ENCODE peak calls at places on chromosomes 2 and 18, in nine cellular contexts. One of them, this sample, is unnamed.

GRCh38 chr2:3536682-3537632 is 17.6 kb upstream of the ADI1 start:
- DNase-seq in GM04504: no peak
- DNase-seq in CD4-positive, alpha-beta T cell: no peak
- DNase-seq in mesenchymal stem cell: peak
- DNase-seq in NCI-H1105: no peak
- DNase-seq in ovary: peak
- DNase-seq in heart left ventricle: peak
- DNase-seq in Caki2: peak
- DNase-seq in heart right ventricle: peak
- DNase-seq in this sample: no peak

GRCh38 chr2:111235192-111235591 is 114.5 kb downstream of the BCL2L11 start:
- DNase-seq in heart left ventricle: no peak
- DNase-seq in heart right ventricle: no peak
- DNase-seq in mesenchymal stem cell: no peak
- DNase-seq in Caki2: no peak
- DNase-seq in NCI-H1105: no peak
- DNase-seq in GM04504: no peak
- DNase-seq in ovary: no peak
- DNase-seq in CD4-positive, alpha-beta T cell: no peak
- DNase-seq in this sample: no peak

GRCh38 chr2:230991598-230991997 is 4.3 kb upstream of the SPATA3 start:
- DNase-seq in ovary: no peak
- DNase-seq in Caki2: no peak
- DNase-seq in GM04504: no peak
- DNase-seq in CD4-positive, alpha-beta T cell: no peak
- DNase-seq in NCI-H1105: no peak
- DNase-seq in heart right ventricle: no peak
- DNase-seq in heart left ventricle: no peak
- DNase-seq in mesenchymal stem cell: no peak
- DNase-seq in this sample: no peak

GRCh38 chr2:220814441-220814840 is 757.7 kb downstream of the EPHA4 start:
- DNase-seq in NCI-H1105: no peak
- DNase-seq in heart left ventricle: no peak
- DNase-seq in GM04504: no peak
- DNase-seq in Caki2: peak
- DNase-seq in heart right ventricle: no peak
- DNase-seq in CD4-positive, alpha-beta T cell: no peak
- DNase-seq in mesenchymal stem cell: no peak
- DNase-seq in ovary: no peak
- DNase-seq in this sample: no peak

GRCh38 chr2:30862054-30862651 is 54.9 kb upstream of the CAPN13 start:
- DNase-seq in mesenchymal stem cell: peak
- DNase-seq in heart right ventricle: peak
- DNase-seq in Caki2: peak
- DNase-seq in GM04504: peak
- DNase-seq in CD4-positive, alpha-beta T cell: peak
- DNase-seq in heart left ventricle: peak
- DNase-seq in ovary: peak
- DNase-seq in NCI-H1105: peak
- DNase-seq in this sample: peak

GRCh38 chr2:239249781-239250180 is 151.0 kb downstream of the HDAC4 start:
- DNase-seq in heart left ventricle: peak
- DNase-seq in ovary: peak
- DNase-seq in heart right ventricle: peak
- DNase-seq in mesenchymal stem cell: peak
- DNase-seq in GM04504: no peak
- DNase-seq in CD4-positive, alpha-beta T cell: no peak
- DNase-seq in NCI-H1105: no peak
- DNase-seq in Caki2: no peak
- DNase-seq in this sample: no peak

GRCh38 chr2:85470850-85471800 is 52.6 kb downstream of the SH2D6 start:
- DNase-seq in mesenchymal stem cell: no peak
- DNase-seq in ovary: peak
- DNase-seq in NCI-H1105: peak
- DNase-seq in GM04504: no peak
- DNase-seq in CD4-positive, alpha-beta T cell: no peak
- DNase-seq in heart right ventricle: no peak
- DNase-seq in Caki2: peak
- DNase-seq in heart left ventricle: no peak
- DNase-seq in this sample: peak

GRCh38 chr2:118095610-118096009 is 7.3 kb downstream of the INSIG2 start:
- DNase-seq in mesenchymal stem cell: peak
- DNase-seq in heart right ventricle: no peak
- DNase-seq in heart left ventricle: no peak
- DNase-seq in Caki2: no peak
- DNase-seq in ovary: no peak
- DNase-seq in GM04504: no peak
- DNase-seq in CD4-positive, alpha-beta T cell: no peak
- DNase-seq in NCI-H1105: no peak
- DNase-seq in this sample: no peak

GRCh38 chr2:63819765-63820717 is 21.7 kb upstream of the UGP2 start:
- DNase-seq in heart left ventricle: peak
- DNase-seq in GM04504: no peak
- DNase-seq in heart right ventricle: peak
- DNase-seq in ovary: no peak
- DNase-seq in NCI-H1105: no peak
- DNase-seq in mesenchymal stem cell: no peak
- DNase-seq in CD4-positive, alpha-beta T cell: no peak
- DNase-seq in Caki2: no peak
- DNase-seq in this sample: no peak

GRCh38 chr2:171923206-171923605 is 945 bp downstream of the HAT1 start:
- DNase-seq in ovary: peak
- DNase-seq in heart right ventricle: no peak
- DNase-seq in NCI-H1105: no peak
- DNase-seq in heart left ventricle: no peak
- DNase-seq in mesenchymal stem cell: peak
- DNase-seq in GM04504: peak
- DNase-seq in Caki2: no peak
- DNase-seq in CD4-positive, alpha-beta T cell: no peak
- DNase-seq in this sample: no peak

GRCh38 chr2:85889648-85890281 is 975 bp upstream of the ST3GAL5 start:
- DNase-seq in GM04504: no peak
- DNase-seq in ovary: no peak
- DNase-seq in NCI-H1105: no peak
- DNase-seq in Caki2: no peak
- DNase-seq in heart left ventricle: peak
- DNase-seq in heart right ventricle: no peak
- DNase-seq in CD4-positive, alpha-beta T cell: no peak
- DNase-seq in mesenchymal stem cell: peak
- DNase-seq in this sample: no peak

GRCh38 chr2:1299053-1299452 is 114.2 kb upstream of the TPO start:
- DNase-seq in Caki2: no peak
- DNase-seq in heart right ventricle: no peak
- DNase-seq in CD4-positive, alpha-beta T cell: no peak
- DNase-seq in ovary: no peak
- DNase-seq in heart left ventricle: no peak
- DNase-seq in mesenchymal stem cell: no peak
- DNase-seq in GM04504: no peak
- DNase-seq in NCI-H1105: no peak
- DNase-seq in this sample: no peak

GRCh38 chr2:171893196-171893823 is 734 bp downstream of the SLC25A12 start:
- DNase-seq in mesenchymal stem cell: no peak
- DNase-seq in ovary: no peak
- DNase-seq in heart right ventricle: no peak
- DNase-seq in CD4-positive, alpha-beta T cell: no peak
- DNase-seq in Caki2: peak
- DNase-seq in NCI-H1105: no peak
- DNase-seq in GM04504: no peak
- DNase-seq in heart left ventricle: no peak
- DNase-seq in this sample: no peak

GRCh38 chr2:200159829-200160781 is 146.4 kb upstream of the SPATS2L start:
- DNase-seq in mesenchymal stem cell: peak
- DNase-seq in heart right ventricle: no peak
- DNase-seq in GM04504: no peak
- DNase-seq in NCI-H1105: no peak
- DNase-seq in Caki2: peak
- DNase-seq in heart left ventricle: no peak
- DNase-seq in CD4-positive, alpha-beta T cell: no peak
- DNase-seq in ovary: no peak
- DNase-seq in this sample: no peak

GRCh38 chr2:241088376-241088775 is 13.7 kb downstream of the MTERF4 start:
- DNase-seq in GM04504: no peak
- DNase-seq in ovary: no peak
- DNase-seq in CD4-positive, alpha-beta T cell: no peak
- DNase-seq in mesenchymal stem cell: no peak
- DNase-seq in NCI-H1105: no peak
- DNase-seq in heart left ventricle: no peak
- DNase-seq in heart right ventricle: no peak
- DNase-seq in Caki2: no peak
- DNase-seq in this sample: no peak

GRCh38 chr2:18545384-18545783 is 15.1 kb downstream of the RDH14 start:
- DNase-seq in ovary: no peak
- DNase-seq in mesenchymal stem cell: peak
- DNase-seq in NCI-H1105: no peak
- DNase-seq in heart left ventricle: no peak
- DNase-seq in Caki2: no peak
- DNase-seq in GM04504: no peak
- DNase-seq in heart right ventricle: no peak
- DNase-seq in CD4-positive, alpha-beta T cell: no peak
- DNase-seq in this sample: no peak

GRCh38 chr2:210199854-210200253 is 25.4 kb downstream of the ACADL start:
- DNase-seq in Caki2: no peak
- DNase-seq in NCI-H1105: no peak
- DNase-seq in CD4-positive, alpha-beta T cell: no peak
- DNase-seq in ovary: no peak
- DNase-seq in mesenchymal stem cell: no peak
- DNase-seq in GM04504: no peak
- DNase-seq in heart left ventricle: no peak
- DNase-seq in heart right ventricle: no peak
- DNase-seq in this sample: no peak

GRCh38 chr2:231530099-231531085 is at the start of gene NMUR1:
- DNase-seq in heart right ventricle: peak
- DNase-seq in CD4-positive, alpha-beta T cell: peak
- DNase-seq in GM04504: no peak
- DNase-seq in mesenchymal stem cell: peak
- DNase-seq in heart left ventricle: peak
- DNase-seq in ovary: peak
- DNase-seq in Caki2: no peak
- DNase-seq in NCI-H1105: no peak
- DNase-seq in this sample: peak

GRCh38 chr2:135742307-135742838 is 718 bp downstream of the UBXN4 start:
- DNase-seq in Caki2: peak
- DNase-seq in ovary: no peak
- DNase-seq in NCI-H1105: peak
- DNase-seq in GM04504: peak
- DNase-seq in heart right ventricle: peak
- DNase-seq in heart left ventricle: no peak
- DNase-seq in CD4-positive, alpha-beta T cell: no peak
- DNase-seq in mesenchymal stem cell: peak
- DNase-seq in this sample: no peak

GRCh38 chr2:116510117-116510671 is 1304.3 kb upstream of the DDX18 start:
- DNase-seq in mesenchymal stem cell: peak
- DNase-seq in ovary: no peak
- DNase-seq in heart right ventricle: no peak
- DNase-seq in CD4-positive, alpha-beta T cell: no peak
- DNase-seq in NCI-H1105: peak
- DNase-seq in heart left ventricle: no peak
- DNase-seq in GM04504: no peak
- DNase-seq in Caki2: peak
- DNase-seq in this sample: no peak

GRCh38 chr2:205808493-205809121 is 126.3 kb downstream of the NRP2 start:
- DNase-seq in Caki2: no peak
- DNase-seq in heart left ventricle: peak
- DNase-seq in NCI-H1105: no peak
- DNase-seq in heart right ventricle: no peak
- DNase-seq in mesenchymal stem cell: no peak
- DNase-seq in CD4-positive, alpha-beta T cell: no peak
- DNase-seq in ovary: no peak
- DNase-seq in GM04504: no peak
- DNase-seq in this sample: no peak

GRCh38 chr18:48455555-48456478 is 46.6 kb upstream of the ZBTB7C start:
- DNase-seq in heart left ventricle: no peak
- DNase-seq in CD4-positive, alpha-beta T cell: peak
- DNase-seq in ovary: peak
- DNase-seq in mesenchymal stem cell: peak
- DNase-seq in GM04504: no peak
- DNase-seq in Caki2: peak
- DNase-seq in heart right ventricle: no peak
- DNase-seq in NCI-H1105: no peak
- DNase-seq in this sample: peak

GRCh38 chr2:241136661-241137260 is 12.5 kb downstream of the PASK start:
- DNase-seq in mesenchymal stem cell: no peak
- DNase-seq in NCI-H1105: no peak
- DNase-seq in heart left ventricle: no peak
- DNase-seq in CD4-positive, alpha-beta T cell: no peak
- DNase-seq in heart right ventricle: no peak
- DNase-seq in Caki2: no peak
- DNase-seq in ovary: peak
- DNase-seq in GM04504: no peak
- DNase-seq in this sample: no peak

GRCh38 chr2:219661197-219661954 is 33.9 kb downstream of the SLC4A3 start:
- DNase-seq in Caki2: peak
- DNase-seq in NCI-H1105: no peak
- DNase-seq in CD4-positive, alpha-beta T cell: no peak
- DNase-seq in ovary: no peak
- DNase-seq in heart left ventricle: no peak
- DNase-seq in GM04504: no peak
- DNase-seq in mesenchymal stem cell: no peak
- DNase-seq in heart right ventricle: no peak
- DNase-seq in this sample: no peak

GRCh38 chr18:56606623-56607022 is 31.8 kb downstream of the TXNL1 start:
- DNase-seq in NCI-H1105: no peak
- DNase-seq in GM04504: no peak
- DNase-seq in ovary: no peak
- DNase-seq in heart left ventricle: no peak
- DNase-seq in mesenchymal stem cell: no peak
- DNase-seq in Caki2: no peak
- DNase-seq in heart right ventricle: no peak
- DNase-seq in CD4-positive, alpha-beta T cell: no peak
- DNase-seq in this sample: no peak

GRCh38 chr2:68107475-68107874 is 44.7 kb upstream of the C1D start:
- DNase-seq in mesenchymal stem cell: no peak
- DNase-seq in GM04504: no peak
- DNase-seq in NCI-H1105: no peak
- DNase-seq in heart right ventricle: no peak
- DNase-seq in heart left ventricle: no peak
- DNase-seq in ovary: no peak
- DNase-seq in CD4-positive, alpha-beta T cell: no peak
- DNase-seq in Caki2: no peak
- DNase-seq in this sample: no peak

GRCh38 chr2:161237397-161238263 is 70.6 kb upstream of the PSMD14 start:
- DNase-seq in Caki2: peak
- DNase-seq in heart left ventricle: peak
- DNase-seq in GM04504: peak
- DNase-seq in heart right ventricle: peak
- DNase-seq in NCI-H1105: no peak
- DNase-seq in ovary: peak
- DNase-seq in CD4-positive, alpha-beta T cell: peak
- DNase-seq in mesenchymal stem cell: peak
- DNase-seq in this sample: peak

GRCh38 chr2:203498161-203498560 is 36.9 kb downstream of the RAPH1 start:
- DNase-seq in heart left ventricle: no peak
- DNase-seq in heart right ventricle: no peak
- DNase-seq in CD4-positive, alpha-beta T cell: no peak
- DNase-seq in ovary: no peak
- DNase-seq in NCI-H1105: no peak
- DNase-seq in mesenchymal stem cell: peak
- DNase-seq in GM04504: peak
- DNase-seq in Caki2: peak
- DNase-seq in this sample: no peak

GRCh38 chr2:105396254-105397024 is 2.4 kb downstream of the FHL2 start:
- DNase-seq in NCI-H1105: no peak
- DNase-seq in CD4-positive, alpha-beta T cell: no peak
- DNase-seq in mesenchymal stem cell: peak
- DNase-seq in heart left ventricle: peak
- DNase-seq in GM04504: peak
- DNase-seq in Caki2: peak
- DNase-seq in heart right ventricle: no peak
- DNase-seq in ovary: no peak
- DNase-seq in this sample: no peak

GRCh38 chr2:101339236-101339865 is 30.9 kb upstream of the RNF149 start:
- DNase-seq in mesenchymal stem cell: no peak
- DNase-seq in ovary: no peak
- DNase-seq in Caki2: no peak
- DNase-seq in GM04504: no peak
- DNase-seq in NCI-H1105: no peak
- DNase-seq in CD4-positive, alpha-beta T cell: no peak
- DNase-seq in heart left ventricle: no peak
- DNase-seq in heart right ventricle: no peak
- DNase-seq in this sample: no peak

GRCh38 chr18:25798026-25798537 is 292.3 kb downstream of the SS18 start:
- DNase-seq in CD4-positive, alpha-beta T cell: no peak
- DNase-seq in NCI-H1105: no peak
- DNase-seq in mesenchymal stem cell: peak
- DNase-seq in heart right ventricle: no peak
- DNase-seq in ovary: no peak
- DNase-seq in heart left ventricle: no peak
- DNase-seq in Caki2: no peak
- DNase-seq in GM04504: no peak
- DNase-seq in this sample: no peak